ENCODE peak calls at places on chromosomes 4 and X, in four cellular contexts. Z is GM12865, N is lung, G is kidney. S is an unnamed sample.

GRCh38 chrX:111444881-111445280 is 32.9 kb upstream of the DCX start:
- DNase-seq in N (no peak), G (no peak), Z (no peak), S (no peak)

GRCh38 chr4:113020966-113021365 is 28.5 kb upstream of the ANK2 start:
- DNase-seq in Z (no peak), N (no peak), G (no peak), S (no peak)

GRCh38 chrX:43008356-43008755 is 230.4 kb upstream of the PPP1R2C start:
- DNase-seq in N (no peak), G (no peak), Z (no peak), S (no peak)

GRCh38 chr4:31923634-31924033 is 1203.5 kb downstream of the PCDH7 start:
- DNase-seq in G (no peak), N (no peak), Z (no peak), S (no peak)

GRCh38 chrX:95907081-95907480 is 777.6 kb upstream of the DIAPH2 start:
- DNase-seq in N (no peak), Z (no peak), G (no peak), S (no peak)

GRCh38 chrX:121238093-121238492 is 190.7 kb downstream of the GLUD2 start:
- DNase-seq in Z (no peak), G (no peak), N (no peak), S (no peak)

GRCh38 chr4:55238407-55238806 is 107.6 kb upstream of the SRD5A3 start:
- DNase-seq in G (no peak), N (no peak), Z (no peak), S (no peak)

GRCh38 chr4:162865102-162865501 is 301.6 kb downstream of the NAF1 start:
- DNase-seq in N (no peak), Z (peak), G (no peak), S (no peak)

GRCh38 chr4:153471691-153472080 is 5.5 kb downstream of the TMEM131L start:
- DNase-seq in N (no peak), G (no peak), Z (peak), S (no peak)

GRCh38 chrX:117743469-117744251 is 372.9 kb downstream of the KLHL13 start:
- DNase-seq in N (no peak), Z (peak), G (no peak), S (no peak)

GRCh38 chrX:39261446-39262147 is 460.3 kb downstream of the MID1IP1 start:
- DNase-seq in Z (peak), N (no peak), G (no peak), S (peak)

GRCh38 chrX:110852180-110852579 is 56.6 kb upstream of the CHRDL1 start:
- DNase-seq in Z (peak), G (no peak), N (no peak), S (no peak)

GRCh38 chr4:158930573-158930972 is 161.7 kb downstream of the FNIP2 start:
- DNase-seq in G (no peak), N (no peak), Z (no peak), S (no peak)

GRCh38 chr4:113684534-113685091 is 76.9 kb downstream of the CAMK2D start:
- DNase-seq in G (peak), Z (no peak), N (no peak), S (no peak)

GRCh38 chrX:47556045-47556623 is 4.9 kb upstream of the ARAF start:
- DNase-seq in G (peak), N (peak), Z (peak), S (peak)

GRCh38 chrX:130654409-130654970 is 248.5 kb downstream of the ENOX2 start:
- DNase-seq in N (no peak), G (no peak), Z (no peak), S (no peak)

GRCh38 chr4:174538876-174539250 is 16.6 kb upstream of the HPGD start:
- DNase-seq in N (no peak), Z (peak), G (no peak), S (no peak)

GRCh38 chrX:152884171-152884570 is 13.7 kb upstream of the ZNF185 start:
- DNase-seq in N (no peak), G (no peak), Z (no peak), S (no peak)

GRCh38 chr4:8168832-8169598 is 10.4 kb upstream of the ABLIM2 start:
- DNase-seq in N (no peak), Z (no peak), G (no peak), S (no peak)

GRCh38 chrX:32572644-32573043 is 638.7 kb downstream of the DMD start:
- DNase-seq in G (no peak), N (no peak), Z (no peak), S (no peak)

GRCh38 chr4:109046549-109047171 is 255.8 kb downstream of the COL25A1 start:
- DNase-seq in Z (no peak), G (no peak), N (no peak), S (no peak)

GRCh38 chrX:93422693-93423092 is 250.7 kb downstream of the NAP1L3 start:
- DNase-seq in Z (peak), G (no peak), N (no peak), S (no peak)

GRCh38 chr4:60396680-60397079 is 803.4 kb upstream of the ADGRL3 start:
- DNase-seq in N (no peak), Z (no peak), G (no peak), S (no peak)

GRCh38 chrX:101025126-101025525 is 26.8 kb downstream of the TRMT2B start:
- DNase-seq in Z (no peak), N (no peak), G (no peak), S (no peak)

GRCh38 chr4:7928711-7929505 is 10.8 kb downstream of the AFAP1 start:
- DNase-seq in Z (no peak), G (no peak), N (no peak), S (no peak)

GRCh38 chrX:153732406-153732805 is 7.8 kb downstream of the ABCD1 start:
- DNase-seq in Z (no peak), G (peak), N (no peak), S (no peak)

GRCh38 chrX:134622056-134622812 is 36.0 kb downstream of the PLAC1 start:
- DNase-seq in Z (peak), N (no peak), G (no peak), S (peak)

GRCh38 chrX:41334866-41335589 is 1.1 kb downstream of the DDX3X start:
- DNase-seq in Z (peak), N (peak), G (peak), S (no peak)

GRCh38 chrX:72123471-72124185 is 8.1 kb downstream of the RTL5 start:
- DNase-seq in Z (no peak), N (no peak), G (peak), S (no peak)

GRCh38 chrX:42085836-42086235 is 162.5 kb upstream of the CASK start:
- DNase-seq in N (no peak), G (no peak), Z (no peak), S (peak)

GRCh38 chr4:81355136-81355535 is 116.6 kb downstream of the RASGEF1B start:
- DNase-seq in G (no peak), N (no peak), Z (no peak), S (no peak)

GRCh38 chr4:149203256-149204001 is 612.2 kb downstream of the IQCM start:
- DNase-seq in N (no peak), Z (no peak), G (no peak), S (no peak)

GRCh38 chr4:123941306-123941705 is 544.7 kb downstream of the SPRY1 start:
- DNase-seq in N (no peak), G (no peak), Z (no peak), S (no peak)

GRCh38 chr4:17760602-17761001 is 20.8 kb downstream of the FAM184B start:
- DNase-seq in G (no peak), Z (no peak), N (no peak), S (no peak)

GRCh38 chr4:114512595-114513295 is 85.9 kb upstream of the UGT8 start:
- DNase-seq in Z (no peak), G (no peak), N (no peak), S (no peak)

GRCh38 chr4:29277381-29277780 is 1442.8 kb upstream of the PCDH7 start:
- DNase-seq in N (no peak), Z (no peak), G (no peak), S (no peak)

GRCh38 chr4:69057620-69058409 is 38.5 kb upstream of the UGT2B7 start:
- DNase-seq in G (no peak), N (no peak), Z (peak), S (no peak)

GRCh38 chr4:86453044-86453501 is 93.2 kb upstream of the MAPK10 start:
- DNase-seq in Z (no peak), G (peak), N (no peak), S (no peak)

GRCh38 chr4:38318737-38319455 is 345.1 kb upstream of the KLF3 start:
- DNase-seq in N (peak), G (peak), Z (peak), S (peak)

GRCh38 chr4:2843909-2844584 is 403 bp downstream of the ADD1 start:
- DNase-seq in G (peak), Z (peak), N (peak), S (no peak)

GRCh38 chr4:52657630-52658501 is 1.2 kb downstream of the USP46 start:
- DNase-seq in Z (no peak), G (no peak), N (no peak), S (no peak)
- TF ChIP-seq CTCF in Z (no peak), G (no peak), N (no peak), S (no peak)

DNA sequence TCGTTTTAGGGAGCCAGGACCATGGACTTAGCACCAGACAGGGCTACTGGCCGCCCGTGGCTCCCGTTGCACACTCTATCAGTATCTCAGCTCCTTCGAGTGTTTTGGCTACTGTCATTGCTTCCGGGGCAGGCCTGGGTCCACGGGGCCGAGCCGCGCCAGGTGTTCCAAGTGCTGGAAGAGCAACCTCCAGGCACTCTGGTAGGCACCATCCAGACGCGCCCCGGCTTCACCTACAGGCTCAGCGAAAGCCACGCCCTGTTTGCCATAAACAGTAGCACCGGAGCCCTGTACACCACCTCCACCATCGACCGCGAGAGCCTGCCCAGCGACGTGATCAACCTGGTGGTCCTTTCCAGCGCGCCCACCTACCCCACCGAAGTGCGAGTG is 1.6 kb downstream of the FAT4 start:
- DNase-seq in Z (no peak), N (peak), G (peak), S (no peak)
- H3K4me3 ChIP-seq in Z (no peak), N (peak), G (peak), S (peak)

GRCh38 chr4:144154044-144154443 is 13.5 kb upstream of the GYPA start:
- DNase-seq in G (no peak), N (no peak), Z (no peak), S (no peak)
- TF ChIP-seq CTCF in G (no peak), N (no peak), Z (no peak), S (no peak)

DNA sequence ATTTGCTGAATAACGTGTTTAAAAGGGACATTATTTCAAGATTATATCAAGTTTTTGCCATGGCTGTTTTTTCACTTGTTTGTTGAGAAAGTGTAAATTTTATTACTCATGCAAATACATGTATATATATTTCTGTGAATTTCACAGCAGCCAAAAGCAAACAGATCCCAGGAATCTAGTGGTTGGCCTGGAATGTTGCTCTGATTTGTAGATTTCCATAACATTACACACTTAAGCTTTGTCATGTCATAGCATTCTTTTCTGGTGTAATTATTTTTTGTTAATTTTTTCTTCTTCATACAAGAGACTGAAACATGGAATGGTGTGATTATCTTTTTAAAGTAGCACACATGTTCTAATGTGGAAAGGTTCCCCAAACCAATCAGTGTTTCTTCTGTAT is 20.1 kb downstream of the RUFY3 start:
- DNase-seq in Z (no peak), N (no peak), G (no peak), S (no peak)
- H3K4me3 ChIP-seq in Z (no peak), N (no peak), G (no peak), S (no peak)

DNA sequence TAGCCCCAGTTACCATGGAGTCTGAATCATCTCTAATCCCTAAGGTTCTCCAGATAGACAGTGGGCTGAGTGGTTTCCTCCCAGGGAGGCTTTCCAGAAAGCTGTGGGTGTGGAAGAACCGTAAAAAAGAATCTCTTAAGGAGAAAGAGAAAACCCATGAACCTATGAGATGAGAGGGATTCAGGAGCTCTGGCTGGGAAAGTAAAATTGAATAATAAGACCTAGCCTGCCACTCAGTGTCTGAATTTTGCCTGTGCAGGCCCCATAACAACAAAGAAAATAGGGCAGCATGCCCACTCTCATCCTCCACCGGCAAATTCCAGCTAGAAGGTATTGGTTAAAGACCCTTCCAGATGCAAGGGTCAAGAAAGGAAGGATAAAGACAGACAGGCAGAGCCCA is 16.9 kb downstream of the AWAT2 start:
- DNase-seq in G (no peak), N (no peak), Z (no peak), S (no peak)
- TF ChIP-seq CTCF in G (no peak), N (no peak), Z (no peak), S (no peak)